ENCODE peak calls at places on chromosome 7, in five cellular contexts. V, Q, N, I and E are unnamed samples.

GRCh38 chr7:1455955-1456354 is 3.3 kb downstream of the MICALL2 start:
- DNase-seq in V (no peak), N (no peak), Q (no peak), I (no peak), E (no peak)

GRCh38 chr7:87218941-87219544 is 489 bp downstream of the TMEM243 start:
- DNase-seq in N (no peak), V (peak), I (peak), Q (peak), E (peak)

GRCh38 chr7:81140206-81140605 is 221.4 kb upstream of the SEMA3C start:
- DNase-seq in Q (no peak), N (no peak), V (no peak), I (no peak), E (no peak)

GRCh38 chr7:6579446-6579845 is 2.2 kb downstream of the ZDHHC4 start:
- DNase-seq in V (peak), Q (no peak), N (peak), I (no peak), E (no peak)

GRCh38 chr7:99126921-99127553 is 16.9 kb downstream of the SMURF1 start:
- DNase-seq in I (no peak), Q (no peak), V (no peak), N (peak), E (no peak)

GRCh38 chr7:118305686-118306085 is 81.2 kb downstream of the ANKRD7 start:
- DNase-seq in V (peak), I (no peak), Q (no peak), N (peak), E (no peak)

GRCh38 chr7:140541513-140542192 is 62.3 kb upstream of the MKRN1 start:
- DNase-seq in I (peak), V (peak), N (peak), Q (peak), E (peak)

GRCh38 chr7:99305473-99306260 is 20.0 kb upstream of the ARPC1A start:
- DNase-seq in N (no peak), I (no peak), V (no peak), Q (no peak), E (no peak)

GRCh38 chr7:75866497-75867389 is 12.1 kb upstream of the RHBDD2 start:
- DNase-seq in Q (peak), V (peak), N (peak), I (peak), E (peak)

GRCh38 chr7:9937944-9938631 is 1035.6 kb upstream of the PHF14 start:
- DNase-seq in I (no peak), N (no peak), Q (no peak), V (peak), E (peak)

GRCh38 chr7:26681819-26682418 is 182.5 kb downstream of the SKAP2 start:
- DNase-seq in I (no peak), N (no peak), Q (no peak), V (peak), E (peak)

DNA sequence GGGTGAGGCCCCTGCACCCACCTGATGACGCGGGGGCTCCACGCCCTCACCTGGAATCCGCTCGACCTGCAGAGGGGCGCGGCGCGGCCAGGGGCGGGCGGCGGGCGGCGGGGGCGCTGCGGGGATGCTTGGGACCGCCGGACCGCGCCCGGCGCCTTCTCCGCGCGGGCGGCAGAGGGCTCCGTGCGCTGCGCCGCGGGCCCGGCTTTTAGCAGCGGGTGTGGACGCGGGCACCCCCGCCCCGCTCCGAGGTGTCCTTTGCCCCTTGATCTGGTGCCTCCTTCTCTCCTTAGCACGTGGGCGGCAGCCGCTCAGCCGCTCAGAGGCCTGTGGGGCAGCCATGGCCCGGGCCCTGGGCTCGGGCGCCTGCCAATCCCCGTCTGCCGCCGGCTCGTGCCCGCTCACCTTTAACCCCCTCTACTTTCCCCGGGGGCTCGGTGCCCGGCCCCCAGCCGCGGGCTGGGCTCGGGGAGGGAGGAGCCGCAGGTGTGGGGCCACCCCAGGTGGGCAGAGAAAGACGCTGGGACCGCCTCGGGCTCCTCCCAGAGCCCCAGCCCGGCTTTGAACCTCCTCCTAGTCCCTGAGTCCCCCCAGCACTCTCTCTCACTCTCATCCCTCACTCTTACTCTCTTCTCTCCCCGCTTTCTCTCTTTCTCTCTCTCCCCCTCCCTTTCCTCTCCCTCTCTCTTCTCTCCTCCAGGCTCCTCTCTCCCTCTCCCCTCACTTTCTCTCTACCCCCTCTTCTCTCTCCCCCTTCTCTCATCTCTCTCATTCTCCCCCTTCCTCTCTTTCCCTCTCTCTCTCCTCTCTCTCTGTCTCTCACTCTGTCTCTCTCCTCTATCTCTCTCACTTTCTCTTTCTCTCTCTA is 19.7 kb upstream of the VPS37D start:
- DNase-seq in Q (peak), V (no peak), I (no peak), N (no peak), E (no peak)
- TF ChIP-seq CTCF in Q (peak), V (no peak), I (no peak), N (no peak), E (no peak)

DNA sequence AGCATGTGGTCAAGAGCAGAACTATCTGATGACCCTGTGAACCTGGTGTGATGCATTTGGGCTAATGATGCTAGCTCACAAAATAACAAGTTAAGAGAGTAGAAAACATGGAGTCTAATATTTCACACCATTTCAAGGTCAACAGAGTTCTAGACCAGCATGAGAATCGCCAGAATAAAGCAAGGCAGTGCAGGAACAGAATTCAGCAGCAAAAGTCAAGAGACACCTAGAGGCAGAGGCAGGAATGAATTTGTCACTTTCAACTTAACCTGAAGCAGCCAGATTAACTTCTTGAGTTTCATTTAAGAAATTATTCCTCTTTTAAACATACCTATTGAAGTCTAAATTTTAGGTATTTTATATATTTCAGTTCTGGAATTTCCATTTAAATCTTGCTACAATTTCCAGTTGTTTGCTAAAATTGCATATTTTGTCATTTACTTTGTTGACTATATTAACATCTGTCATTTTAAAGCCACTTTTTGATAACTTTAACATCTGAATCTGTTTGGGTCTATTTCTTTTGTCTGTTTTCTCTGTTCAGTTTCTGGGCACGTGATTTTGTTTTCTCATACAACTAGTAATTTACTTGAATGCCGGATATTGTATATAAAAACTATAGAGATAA is 44.2 kb upstream of the PRSS58 start:
- DNase-seq in N (no peak), V (peak), Q (no peak), I (no peak), E (peak)
- TF ChIP-seq CTCF in N (peak), V (peak), Q (peak), I (peak), E (peak)

GRCh38 chr7:150968056-150968455 is 10.1 kb downstream of the KCNH2 start:
- DNase-seq in N (no peak), V (no peak), I (no peak), Q (no peak), E (no peak)

GRCh38 chr7:150967332-150967731 is 10.8 kb downstream of the KCNH2 start:
- DNase-seq in I (no peak), V (no peak), N (no peak), Q (no peak), E (no peak)

GRCh38 chr7:150964593-150965111 is 13.5 kb downstream of the KCNH2 start:
- DNase-seq in V (no peak), Q (peak), N (no peak), I (peak), E (no peak)

GRCh38 chr7:150965273-150965830 is 12.8 kb downstream of the KCNH2 start:
- DNase-seq in Q (no peak), I (no peak), N (no peak), V (no peak), E (no peak)

GRCh38 chr7:150966002-150966401 is 12.1 kb downstream of the KCNH2 start:
- DNase-seq in V (no peak), N (no peak), Q (peak), I (no peak), E (no peak)
- TF ChIP-seq CTCF in V (peak), N (peak), Q (no peak), I (peak), E (no peak)

DNA sequence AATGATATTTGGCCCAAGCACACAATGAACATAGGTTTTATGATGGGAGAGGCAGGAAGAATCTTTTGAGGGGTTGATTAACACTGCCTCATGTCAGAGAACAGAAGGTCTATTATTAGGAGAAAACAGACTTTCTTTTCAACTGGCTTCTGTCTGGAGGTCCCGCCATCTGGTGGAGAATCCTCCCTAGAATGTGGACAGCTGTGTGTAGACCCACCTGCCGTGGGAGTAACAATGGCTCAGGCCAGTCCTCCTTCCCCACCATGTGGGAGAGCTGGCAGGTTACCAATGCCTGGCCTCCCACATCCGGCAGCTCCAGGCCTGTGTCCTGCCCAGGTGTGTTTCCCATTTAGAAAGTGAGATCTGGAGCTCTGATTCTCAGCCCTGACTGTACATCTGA is 70.4 kb upstream of the AOAH start:
- DNase-seq in I (no peak), V (no peak), Q (no peak), N (no peak), E (peak)
- TF ChIP-seq CTCF in I (no peak), V (no peak), Q (no peak), N (peak), E (no peak)